ENCODE peak calls at places on chromosomes 16 and 17, in five cellular contexts. F, E, M, K and D are unnamed samples.

GRCh38 chr16:1000608-1001007 is 19.0 kb downstream of the SOX8 start:
- DNase-seq in F (no peak), K (no peak), E (no peak), M (no peak), D (no peak)

GRCh38 chr17:9021158-9021984 is at the start of gene NTN1:
- DNase-seq in M (peak; percentile 82), E (no peak), K (peak; percentile 30), F (no peak), D (peak; percentile 53)

GRCh38 chr17:57009737-57010445 is 32.0 kb downstream of the SCPEP1 start:
- DNase-seq in K (peak; percentile 73), F (peak; percentile 61), M (peak; percentile 77), E (peak; percentile 51), D (peak; percentile 33)

GRCh38 chr16:397135-397661 is at the start of gene NME4:
- DNase-seq in M (peak; percentile 87), K (peak; percentile 40), E (no peak), F (no peak), D (no peak)

GRCh38 chr17:17372856-17373520 is 69.8 kb downstream of the NT5M start:
- DNase-seq in E (no peak), K (no peak), M (peak; percentile 33), F (no peak), D (no peak)

GRCh38 chr16:30068750-30069574 is 3.4 kb downstream of the ALDOA start:
- DNase-seq in E (no peak), F (no peak), M (no peak), K (peak; percentile 28), D (no peak)

GRCh38 chr16:88901718-88902337 is 35.4 kb upstream of the PABPN1L start:
- DNase-seq in E (no peak), M (no peak), F (no peak), K (no peak), D (no peak)

GRCh38 chr16:56915311-56916105 is 16.4 kb upstream of the HERPUD1 start:
- DNase-seq in F (no peak), M (no peak), E (no peak), K (no peak), D (peak; percentile 60)

GRCh38 chr16:85898521-85899442 is at the start of gene IRF8:
- DNase-seq in M (peak; percentile 95), K (peak; percentile 87), E (peak; percentile 59), F (no peak), D (peak; percentile 17)

GRCh38 chr16:87918866-87919680 is 17.3 kb downstream of the CA5A start:
- DNase-seq in M (no peak), F (no peak), K (no peak), E (no peak), D (no peak)

GRCh38 chr17:66203274-66204015 is 11.5 kb upstream of the CEP112 start:
- DNase-seq in F (no peak), K (no peak), E (no peak), M (no peak), D (no peak)

GRCh38 chr16:69465083-69465721 is 40.8 kb downstream of the CYB5B start:
- DNase-seq in K (peak; percentile 27), M (no peak), F (no peak), E (peak; percentile 59), D (no peak)

GRCh38 chr17:67018429-67019125 is 25.8 kb upstream of the CACNG1 start:
- DNase-seq in K (peak; percentile 9), E (no peak), M (no peak), F (no peak), D (no peak)

GRCh38 chr17:28669918-28670317 is 7.9 kb downstream of the SUPT6H start:
- DNase-seq in K (no peak), E (no peak), M (no peak), F (no peak), D (no peak)
- H3K36me3 ChIP-seq in K (no peaks in the 10 kb centered on the region), E (peaks cover 50% of the 10 kb centered on the region), M (peaks cover 47% of the 10 kb centered on the region), F (peaks cover 41% of the 10 kb centered on the region), D (peaks cover 31% of the 10 kb centered on the region)

DNA sequence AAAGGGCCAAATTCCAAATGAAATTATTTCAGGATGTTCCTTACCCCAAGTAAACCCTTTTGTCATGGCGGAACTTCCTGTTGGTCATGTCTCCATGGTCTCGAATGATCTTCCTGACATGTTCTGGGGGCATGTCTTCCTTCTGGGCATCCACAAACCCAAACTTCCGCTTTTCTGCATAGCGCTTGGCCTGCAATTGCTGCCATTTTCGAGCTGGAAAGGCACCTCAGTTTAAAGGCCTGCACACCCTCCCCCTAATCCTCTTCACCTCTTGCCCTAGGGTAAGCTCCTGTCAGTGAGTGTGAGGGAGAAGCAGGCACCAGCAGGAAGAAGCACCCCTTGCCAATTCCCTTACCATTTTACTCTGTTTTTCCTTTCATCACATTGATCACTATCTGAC is 1.2 kb downstream of the PRPF8 start:
- DNase-seq in K (no peak), F (no peak), M (no peak), E (no peak), D (no peak)
- H3K27ac ChIP-seq in K (peak overlapping the region; percentile 93), F (no peak overlapping the region), M (peak overlapping the region; percentile 6), E (no peak overlapping the region), D (peak overlapping the region; percentile 92)

DNA sequence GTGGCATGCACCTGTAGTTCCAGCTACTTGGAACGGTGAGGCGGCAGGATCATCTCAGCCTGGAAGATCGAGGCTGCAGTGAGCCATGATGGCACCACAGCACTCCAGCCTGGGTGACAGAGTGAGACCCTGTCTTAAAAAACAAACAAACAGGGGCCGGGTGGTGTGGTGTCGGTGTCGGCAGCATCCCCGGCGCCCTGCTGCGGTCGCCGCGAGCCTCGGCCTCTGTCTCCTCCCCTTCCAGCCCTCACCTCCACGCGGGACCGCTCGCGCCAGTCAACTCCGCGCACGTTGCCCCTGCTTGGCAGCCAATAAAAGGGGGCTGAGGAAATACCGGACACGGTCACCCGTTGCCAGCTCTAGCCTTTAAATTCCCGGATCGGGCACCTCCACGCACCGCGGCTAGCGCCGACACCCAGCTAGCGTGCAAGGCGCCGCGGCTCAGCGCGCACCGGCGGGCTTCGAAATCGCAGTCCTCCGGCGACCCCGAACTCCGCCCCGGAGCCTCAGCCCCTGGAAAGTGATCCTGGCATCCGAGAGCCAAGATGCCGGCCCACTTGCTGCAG is 204.7 kb downstream of the CDRT15L2 start:
- DNase-seq in M (no peak), F (no peak), K (no peak), E (no peak), D (no peak)
- TF ChIP-seq POLR2AphosphoS5 in M (no peak), F (no peak), K (no peak), E (no peak), D (no peak)

GRCh38 chr16:11735801-11736200 is 6.9 kb downstream of the TXNDC11 start:
- DNase-seq in F (no peak), K (no peak), M (no peak), E (no peak), D (no peak)
- H3K36me3 ChIP-seq in F (peaks cover 34% of the 10 kb centered on the region), K (no peaks in the 10 kb centered on the region), M (peaks cover 36% of the 10 kb centered on the region), E (peaks cover 44% of the 10 kb centered on the region), D (no peaks in the 10 kb centered on the region)